ENCODE peak calls at places on chromosomes 16 and 17, in nine cellular contexts. Q is body of pancreas; X is CD4-positive, alpha-beta memory T cell; H is MM.1S; S is aorta; K is mucosa of descending colon; O is heart right ventricle; Z is tibial artery; V is testis. J is an unnamed sample.

GRCh38 chr17:27663862-27664605 is 33.0 kb downstream of the LGALS9 start:
- DNase-seq in K (no peak), X (no peak), H (no peak), O (no peak), S (no peak), Z (no peak), V (no peak), Q (no peak), J (no peak)

GRCh38 chr17:36132421-36132831 is 28.8 kb downstream of the CCL4 start:
- DNase-seq in X (no peak), K (no peak), H (no peak), V (no peak), Q (no peak), S (no peak), Z (no peak), O (no peak), J (no peak)

GRCh38 chr16:50021509-50021908 is 3.5 kb upstream of the CNEP1R1 start:
- DNase-seq in O (no peak), Z (no peak), X (no peak), H (peak; percentile 12), V (peak; percentile 47), Q (no peak), S (no peak), K (no peak), J (no peak)

GRCh38 chr17:7843536-7844291 is 9.7 kb downstream of the KDM6B start:
- DNase-seq in V (peak; percentile 87), K (peak; percentile 94), X (peak; percentile 94), O (peak; percentile 85), Z (peak; percentile 82), Q (peak; percentile 89), H (peak; percentile 81), S (peak; percentile 89), J (peak; percentile 87)

GRCh38 chr17:43467981-43468541 is 15.7 kb upstream of the DHX8 start:
- DNase-seq in Z (peak; percentile 68), K (no peak), Q (no peak), X (no peak), O (no peak), V (no peak), S (no peak), H (no peak), J (no peak)

GRCh38 chr17:6509295-6509771 is 47.0 kb downstream of the PITPNM3 start:
- DNase-seq in O (no peak), S (no peak), V (no peak), Z (no peak), Q (no peak), H (no peak), K (no peak), X (no peak), J (no peak)

GRCh38 chr17:41972571-41973411 is 6.2 kb downstream of the CNP start:
- DNase-seq in O (peak; percentile 49), X (no peak), Q (peak; percentile 79), S (no peak), V (no peak), Z (no peak), H (no peak), K (no peak), J (peak; percentile 65)

GRCh38 chr17:53749178-53749577 is 73.5 kb upstream of the KIF2B start:
- DNase-seq in O (no peak), H (peak; percentile 77), K (no peak), S (no peak), Z (no peak), X (no peak), V (no peak), Q (no peak), J (no peak)

GRCh38 chr16:50653633-50654524 is 27.2 kb downstream of the SNX20 start:
- DNase-seq in X (no peak), O (no peak), Q (peak; percentile 92), H (no peak), S (no peak), K (no peak), V (no peak), Z (no peak), J (no peak)

GRCh38 chr17:39782980-39783379 is 45.2 kb downstream of the GRB7 start:
- DNase-seq in Q (no peak), X (no peak), O (no peak), Z (no peak), S (no peak), V (no peak), K (no peak), H (no peak), J (no peak)

GRCh38 chr16:84505249-84506156 is 1.0 kb upstream of the MEAK7 start:
- DNase-seq in Q (no peak), S (peak; percentile 55), H (no peak), K (no peak), Z (no peak), O (no peak), X (no peak), V (no peak), J (peak; percentile 52)

GRCh38 chr16:84504420-84505248 is at the start of gene MEAK7:
- DNase-seq in S (peak; percentile 99), O (peak; percentile 99), K (peak; percentile 99), H (peak; percentile 92), X (peak; percentile 96), Q (peak; percentile 99), V (peak; percentile 100), Z (peak; percentile 99), J (peak; percentile 99)

GRCh38 chr16:84502075-84502474 is 2.4 kb downstream of the MEAK7 start:
- DNase-seq in X (no peak), H (no peak), Q (no peak), O (no peak), V (no peak), S (no peak), K (no peak), Z (no peak), J (peak; percentile 30)

GRCh38 chr16:84502581-84502980 is 1.9 kb downstream of the MEAK7 start:
- DNase-seq in K (no peak), H (no peak), Q (no peak), S (no peak), O (no peak), X (no peak), V (no peak), Z (no peak), J (peak; percentile 17)

DNA sequence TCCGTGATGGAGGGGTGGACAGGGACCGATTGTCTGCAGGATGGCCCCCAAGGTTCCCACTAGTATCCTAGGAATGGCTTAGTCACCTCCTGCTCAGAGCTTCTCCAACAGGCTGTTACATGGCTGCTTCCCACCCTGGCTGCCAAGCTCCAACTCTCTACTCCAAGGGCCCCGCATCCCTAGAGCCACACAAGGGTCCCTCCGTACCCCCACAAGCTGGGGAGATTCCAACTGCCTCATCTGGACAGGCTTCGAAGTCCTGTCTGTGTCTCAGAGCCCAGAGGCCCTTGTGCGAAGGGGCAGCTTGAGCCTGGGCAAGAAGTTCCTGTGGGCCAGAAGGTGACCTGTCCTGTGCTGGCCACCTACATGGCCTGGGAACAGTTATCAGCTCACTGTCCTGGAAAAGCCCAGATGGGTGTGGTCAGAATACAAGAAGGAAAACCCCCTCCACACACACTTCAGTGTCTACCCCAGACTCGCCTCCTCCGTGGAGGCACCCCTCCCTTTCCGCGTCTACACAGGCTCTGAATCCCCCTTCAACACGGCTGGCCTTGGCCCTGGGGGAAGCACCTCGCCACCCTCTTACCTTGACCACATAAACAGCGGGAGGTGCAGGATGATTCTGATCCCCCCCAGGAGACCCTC is 586 bp downstream of the MEAK7 start:
- DNase-seq in V (no peak), O (no peak), Z (no peak), H (no peak), S (no peak), Q (peak; percentile 19), K (no peak), X (peak; percentile 64), J (no peak)
- H3K4me1 ChIP-seq in V (peaks cover 14% of the 10 kb centered on the region), O (peaks cover 27% of the 10 kb centered on the region), Z (peaks cover 27% of the 10 kb centered on the region), H (peaks cover 10% of the 10 kb centered on the region), S (no peaks in the 10 kb centered on the region), Q (peaks cover 18% of the 10 kb centered on the region), K (peaks cover 16% of the 10 kb centered on the region), X (peaks cover 50% of the 10 kb centered on the region), J (peaks cover 10% of the 10 kb centered on the region)

GRCh38 chr17:17749025-17749772 is 67.9 kb downstream of the RAI1 start:
- DNase-seq in V (no peak), O (peak; percentile 32), S (peak; percentile 75), X (no peak), Z (no peak), H (no peak), K (no peak), Q (no peak), J (no peak)
- H3K4me1 ChIP-seq in V (peaks cover 16% of the 10 kb centered on the region), O (peaks cover 56% of the 10 kb centered on the region), S (no peaks in the 10 kb centered on the region), X (peaks cover 46% of the 10 kb centered on the region), Z (peaks cover 37% of the 10 kb centered on the region), H (peaks cover 19% of the 10 kb centered on the region), K (peaks cover 15% of the 10 kb centered on the region), Q (peaks cover 32% of the 10 kb centered on the region), J (peaks cover 8% of the 10 kb centered on the region)

GRCh38 chr16:796296-797119 is 4.0 kb downstream of the GNG13 start:
- DNase-seq in K (no peak), V (no peak), Z (no peak), H (no peak), Q (no peak), S (no peak), X (no peak), O (no peak), J (no peak)

GRCh38 chr16:793414-793813 is 5.0 kb downstream of the CHTF18 start:
- DNase-seq in H (peak; percentile 3), Q (no peak), K (no peak), X (no peak), S (no peak), O (no peak), V (no peak), Z (no peak), J (no peak)

GRCh38 chr16:794091-794842 is 5.8 kb downstream of the CHTF18 start:
- DNase-seq in S (no peak), Z (no peak), Q (no peak), V (no peak), K (no peak), X (no peak), H (no peak), O (no peak), J (no peak)

GRCh38 chr16:795580-796229 is 4.8 kb downstream of the GNG13 start:
- DNase-seq in S (no peak), V (no peak), Z (no peak), H (no peak), K (no peak), X (no peak), O (no peak), Q (no peak), J (no peak)

GRCh38 chr16:794853-795466 is 5.6 kb downstream of the GNG13 start:
- DNase-seq in S (no peak), Z (no peak), X (no peak), K (no peak), O (no peak), H (no peak), V (no peak), Q (no peak), J (no peak)
- H3K4me1 ChIP-seq in S (no peaks in the 10 kb centered on the region), Z (no peaks in the 10 kb centered on the region), X (no peaks in the 10 kb centered on the region), K (no peaks in the 10 kb centered on the region), O (no peaks in the 10 kb centered on the region), H (no peaks in the 10 kb centered on the region), V (no peaks in the 10 kb centered on the region), Q (no peaks in the 10 kb centered on the region), J (no peaks in the 10 kb centered on the region)

DNA sequence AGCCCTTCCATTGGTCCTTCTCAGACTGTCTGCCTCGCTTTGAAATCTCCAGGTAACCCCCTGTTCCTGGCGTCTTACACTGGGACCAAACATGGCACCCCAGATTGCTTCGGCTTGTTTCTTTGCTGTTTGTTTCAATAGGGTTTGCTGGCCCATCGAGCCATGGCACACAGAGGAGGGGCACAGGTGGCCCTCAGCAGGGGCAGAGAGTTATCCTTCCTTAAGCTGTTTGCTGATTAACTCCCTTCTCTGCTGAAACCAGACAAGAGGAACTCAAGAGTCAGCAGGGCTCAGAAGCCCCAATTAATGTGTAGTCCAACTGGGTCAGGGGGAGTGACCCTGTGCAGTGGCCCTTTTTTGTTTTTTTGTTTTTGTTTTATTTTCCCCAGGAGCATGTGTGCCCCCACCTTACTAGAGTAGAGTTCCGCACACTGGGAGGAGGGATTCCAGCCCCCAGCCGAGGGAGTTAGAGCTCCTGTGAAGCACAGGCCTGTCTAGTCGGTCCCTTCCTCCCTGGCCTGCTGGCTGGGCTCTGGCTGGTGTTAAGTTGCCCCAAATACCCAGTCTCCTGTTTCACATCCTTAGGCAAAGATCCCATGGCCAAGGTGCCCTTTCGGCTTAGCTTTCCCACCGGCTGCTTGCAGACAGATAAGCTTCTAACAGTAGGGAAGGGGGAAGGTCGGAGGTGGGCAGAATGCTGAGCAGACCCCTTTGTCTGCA is 39.3 kb downstream of the YPEL2 start:
- DNase-seq in X (no peak), S (no peak), Z (no peak), O (no peak), V (no peak), Q (peak; percentile 25), H (no peak), K (no peak), J (no peak)
- H3K4me1 ChIP-seq in X (peaks cover 90% of the 10 kb centered on the region), S (peaks cover 11% of the 10 kb centered on the region), Z (peaks cover 100% of the 10 kb centered on the region), O (peaks cover 100% of the 10 kb centered on the region), V (peaks cover 87% of the 10 kb centered on the region), Q (peaks cover 82% of the 10 kb centered on the region), H (peaks cover 60% of the 10 kb centered on the region), K (peaks cover 84% of the 10 kb centered on the region), J (peaks cover 45% of the 10 kb centered on the region)

J was measured in ovary.